ENCODE peak calls at places on chromosomes 1 and 21, in seven cellular contexts. W is activated T-helper 1 cell treated with anti-CD3 and anti-CD28 coated beads, Interleukin-12 subunit alpha, Interleukin-12 subunit beta, Interleukin-2, Interleukin-4 antibody, amounts not matched to agents 30 ng/mL and 10 ng/mL and 1 ng/mL, durations not matched to agents 14 hours and 24 hours and 36 hours; C is G401; N is kidney tubule cell; U is posterior vena cava; T is HEK293T; D is SW480. P is an unnamed sample.

GRCh38 chr21:36330904-36331303 is 10.9 kb downstream of the MORC3 start:
- DNase-seq in W (no peak), U (no peak), T (peak), D (peak), C (peak), N (peak), P (no peak)

GRCh38 chr1:208202333-208202987 is 41.7 kb downstream of the PLXNA2 start:
- DNase-seq in U (no peak), D (no peak), W (no peak), C (no peak), N (no peak), T (no peak), P (no peak)

GRCh38 chr1:10065344-10065685 is 32.6 kb downstream of the UBE4B start:
- DNase-seq in C (no peak), W (no peak), U (no peak), N (peak), D (no peak), T (no peak), P (no peak)

GRCh38 chr1:23980725-23981063 is 567 bp upstream of the SRSF10 start:
- DNase-seq in N (peak), D (peak), T (peak), U (no peak), C (no peak), W (peak), P (no peak)

GRCh38 chr1:24540906-24541710 is 14.8 kb upstream of the NCMAP start:
- DNase-seq in D (no peak), C (no peak), N (peak), W (no peak), T (no peak), U (no peak), P (no peak)

GRCh38 chr21:43371786-43372185 is 55.1 kb downstream of the SIK1 start:
- DNase-seq in U (no peak), W (no peak), D (no peak), C (no peak), T (no peak), N (no peak), P (no peak)

GRCh38 chr21:44924611-44925010 is 3.9 kb upstream of the ITGB2 start:
- DNase-seq in T (no peak), N (no peak), W (no peak), D (no peak), C (no peak), U (no peak), P (no peak)

GRCh38 chr1:179586107-179586823 is 5.4 kb upstream of the TDRD5 start:
- DNase-seq in W (no peak), T (peak), D (peak), U (no peak), N (peak), C (no peak), P (peak)

GRCh38 chr1:85581802-85582686 is 1.5 kb downstream of the CCN1 start:
- DNase-seq in N (peak), W (no peak), C (peak), U (no peak), T (peak), D (no peak), P (peak)

GRCh38 chr1:230067871-230068814 is 1.1 kb downstream of the GALNT2 start:
- DNase-seq in N (peak), T (peak), D (peak), U (peak), W (peak), C (peak), P (peak)

GRCh38 chr1:111406325-111406768 is 21.2 kb downstream of the OVGP1 start:
- DNase-seq in T (no peak), W (peak), U (no peak), C (peak), D (no peak), N (peak), P (peak)

GRCh38 chr1:15028117-15028516 is 125.4 kb upstream of the TMEM51 start:
- DNase-seq in U (peak), C (peak), T (no peak), W (no peak), N (peak), D (peak), P (peak)

GRCh38 chr1:184632415-184633175 is 122.1 kb downstream of the EDEM3 start:
- DNase-seq in C (peak), T (no peak), D (no peak), U (no peak), N (no peak), W (no peak), P (peak)

GRCh38 chr1:54163573-54163972 is 10.8 kb upstream of the CDCP2 start:
- DNase-seq in T (no peak), C (no peak), D (no peak), U (peak), N (no peak), W (no peak), P (no peak)

GRCh38 chr1:165645654-165646366 is 14.8 kb downstream of the MGST3 start:
- DNase-seq in U (no peak), W (no peak), C (no peak), T (no peak), D (peak), N (peak), P (peak)

GRCh38 chr1:31063636-31064035 is 1.9 kb downstream of the PUM1 start:
- DNase-seq in U (no peak), D (no peak), C (peak), T (no peak), N (peak), W (no peak), P (no peak)

GRCh38 chr1:232435746-232436145 is 194.2 kb downstream of the SIPA1L2 start:
- DNase-seq in W (no peak), N (no peak), T (no peak), U (no peak), D (no peak), C (no peak), P (no peak)